ENCODE peak calls at places on chromosomes 13 and 19, in eight cellular contexts. I, V, K, R, Q, A, Z and C are unnamed samples.

GRCh38 chr13:111912453-111912866 is 154.5 kb upstream of the SOX1 start:
- DNase-seq in Q (no peak), A (no peak), K (no peak), Z (peak), V (no peak), I (no peak), R (no peak), C (no peak)

GRCh38 chr19:35379992-35380391 is 9.1 kb downstream of the GPR42 start:
- DNase-seq in Z (no peak), A (peak), Q (no peak), K (no peak), V (no peak), I (no peak), R (no peak), C (no peak)

GRCh38 chr13:65582160-65582559 is 1648.0 kb downstream of the PCDH9 start:
- DNase-seq in Q (no peak), R (no peak), V (no peak), A (no peak), I (no peak), K (no peak), Z (no peak), C (no peak)

GRCh38 chr19:37654525-37654832 is 786 bp downstream of the ZFP30 start:
- DNase-seq in K (no peak), V (no peak), Z (no peak), Q (peak), A (peak), I (no peak), R (peak), C (no peak)

GRCh38 chr19:33390120-33390907 is 16.8 kb downstream of the CEBPG start:
- DNase-seq in I (no peak), Z (peak), Q (no peak), R (peak), K (no peak), V (no peak), A (no peak), C (no peak)

GRCh38 chr13:63448654-63449053 is 2033.0 kb upstream of the PCDH20 start:
- DNase-seq in K (no peak), R (no peak), V (no peak), I (no peak), Z (no peak), Q (no peak), A (no peak), C (no peak)

GRCh38 chr19:8973501-8974091 is 36.6 kb downstream of the MUC16 start:
- DNase-seq in A (peak), Q (no peak), Z (no peak), V (no peak), R (no peak), I (peak), K (no peak), C (no peak)

GRCh38 chr19:5953680-5954213 is 24.2 kb downstream of the RANBP3 start:
- DNase-seq in K (no peak), V (no peak), Z (peak), Q (no peak), I (no peak), R (no peak), A (no peak), C (no peak)

GRCh38 chr13:106376411-106377112 is 158.9 kb downstream of the EFNB2 start:
- DNase-seq in Z (peak), Q (no peak), K (no peak), V (no peak), R (no peak), I (no peak), A (no peak), C (no peak)

GRCh38 chr13:63741029-63741813 is 2325.6 kb upstream of the PCDH20 start:
- DNase-seq in I (no peak), R (no peak), A (no peak), V (no peak), K (no peak), Z (peak), Q (no peak), C (no peak)

GRCh38 chr19:5052515-5052914 is 83.6 kb downstream of the KDM4B start:
- DNase-seq in Q (no peak), K (no peak), Z (no peak), R (no peak), I (peak), A (no peak), V (no peak), C (no peak)

GRCh38 chr19:40348125-40348913 is at the start of the genes C19orf47 and PLD3:
- DNase-seq in I (peak), Z (peak), V (peak), K (peak), Q (peak), R (peak), A (peak), C (peak)

GRCh38 chr13:55673910-55674309 is 1466.8 kb upstream of the PRR20A start:
- DNase-seq in I (no peak), V (no peak), Q (no peak), R (no peak), K (no peak), A (no peak), Z (no peak), C (no peak)

GRCh38 chr13:52104624-52105023 is 24.2 kb downstream of the NEK5 start:
- DNase-seq in I (no peak), K (no peak), A (no peak), R (no peak), V (no peak), Q (no peak), Z (no peak), C (no peak)

GRCh38 chr13:109974354-109974753 is 188.0 kb upstream of the IRS2 start:
- DNase-seq in I (no peak), A (no peak), Q (no peak), R (no peak), K (no peak), Z (no peak), V (no peak), C (no peak)

GRCh38 chr13:46211116-46211515 is 612 bp upstream of the LRRC63 start:
- DNase-seq in Q (no peak), Z (no peak), V (no peak), K (no peak), I (peak), R (no peak), A (no peak), C (no peak)

GRCh38 chr19:29085630-29086029 is 127.3 kb downstream of the UQCRFS1 start:
- DNase-seq in Z (no peak), Q (no peak), V (no peak), K (no peak), R (no peak), A (no peak), I (no peak), C (no peak)